ENCODE peak calls at places on chromosome 17, in six cellular contexts. A is PC-3; V is lower lobe of right lung; B is left ventricle myocardium inferior; G is A673; X is CD8-positive, alpha-beta memory T cell. F is an unnamed sample. For H3K4me1, the result is how much of the 10 kb centered on the place peaks cover.

GRCh38 chr17:38706625-38707298 is 1.7 kb downstream of the MLLT6 start:
- DNase-seq in A (no peak), V (no peak), B (no peak), G (no peak), X (no peak), F (no peak)

GRCh38 chr17:65594585-65594940 is 33.1 kb upstream of the AXIN2 start:
- DNase-seq in A (no peak), V (no peak), B (no peak), G (no peak), X (no peak), F (no peak)

GRCh38 chr17:19374136-19374535 is 4.2 kb upstream of the MAPK7 start:
- DNase-seq in A (no peak), V (no peak), B (no peak), G (no peak), X (no peak), F (no peak)

GRCh38 chr17:81926451-81927144 is 937 bp downstream of the MAFG start:
- DNase-seq in A (peak), V (peak), B (peak), G (peak), X (peak), F (peak)

GRCh38 chr17:83057793-83058477 is 21.5 kb upstream of the METRNL start:
- DNase-seq in A (no peak), V (no peak), B (peak), G (no peak), X (no peak), F (peak)

GRCh38 chr17:75506888-75507287 is 8.4 kb downstream of the CASKIN2 start:
- DNase-seq in A (no peak), V (peak), B (no peak), G (no peak), X (no peak), F (peak)

GRCh38 chr17:13086142-13086769 is 68.4 kb upstream of the ELAC2 start:
- DNase-seq in A (no peak), V (no peak), B (peak), G (no peak), X (no peak), F (no peak)

GRCh38 chr17:10814083-10814482 is 10.2 kb upstream of the TMEM238L start:
- DNase-seq in A (no peak), V (no peak), B (no peak), G (no peak), X (no peak), F (no peak)

GRCh38 chr17:43402567-43402966 is 3.8 kb downstream of the ARL4D start:
- DNase-seq in A (no peak), V (no peak), B (no peak), G (no peak), X (no peak), F (no peak)

GRCh38 chr17:78789149-78789662 is 7.1 kb upstream of the CYTH1 start:
- DNase-seq in A (no peak), V (no peak), B (no peak), G (peak), X (no peak), F (peak)

GRCh38 chr17:81829858-81830257 is 3.2 kb downstream of the MCRIP1 start:
- DNase-seq in A (no peak), V (no peak), B (no peak), G (no peak), X (no peak), F (no peak)

GRCh38 chr17:65593870-65594584 is 32.6 kb upstream of the AXIN2 start:
- DNase-seq in A (no peak), V (no peak), B (no peak), G (peak), X (no peak), F (no peak)

GRCh38 chr17:42670925-42671657 is 5.7 kb downstream of the PLEKHH3 start:
- DNase-seq in A (no peak), V (no peak), B (no peak), G (no peak), X (no peak), F (no peak)

GRCh38 chr17:81707725-81708646 is 4.1 kb upstream of the SLC25A10 start:
- DNase-seq in A (no peak), V (no peak), B (no peak), G (no peak), X (no peak), F (peak)

GRCh38 chr17:81249233-81250040 is 10.3 kb downstream of the NDUFAF8 start:
- DNase-seq in A (no peak), V (peak), B (no peak), G (no peak), X (no peak), F (no peak)

GRCh38 chr17:3679186-3680126 is 10.8 kb downstream of the EMC6 start:
- DNase-seq in A (no peak), V (no peak), B (no peak), G (no peak), X (no peak), F (no peak)

GRCh38 chr17:67784364-67785121 is 40.8 kb upstream of the BPTF start:
- DNase-seq in A (no peak), V (no peak), B (no peak), G (no peak), X (no peak), F (no peak)

GRCh38 chr17:5437721-5438317 is 1.1 kb downstream of the C1QBP start:
- DNase-seq in A (peak), V (no peak), B (no peak), G (no peak), X (no peak), F (no peak)

GRCh38 chr17:57819273-57819672 is 30.6 kb downstream of the MRPS23 start:
- DNase-seq in A (no peak), V (no peak), B (no peak), G (no peak), X (no peak), F (no peak)

GRCh38 chr17:39229274-39229913 is 3.6 kb upstream of the STAC2 start:
- DNase-seq in A (peak), V (no peak), B (no peak), G (no peak), X (no peak), F (no peak)

GRCh38 chr17:81667754-81668153 is 1.2 kb downstream of the CCDC137 start:
- DNase-seq in A (peak), V (no peak), B (no peak), G (peak), X (no peak), F (no peak)

GRCh38 chr17:8859029-8859803 is 8.3 kb downstream of the PIK3R6 start:
- DNase-seq in A (no peak), V (peak), B (no peak), G (no peak), X (no peak), F (no peak)

GRCh38 chr17:41654908-41655607 is 30.7 kb upstream of the KRT17 start:
- DNase-seq in A (no peak), V (no peak), B (no peak), G (no peak), X (no peak), F (peak)

GRCh38 chr17:48578616-48579560 is 738 bp upstream of the HOXB4 start:
- DNase-seq in A (no peak), V (no peak), B (no peak), G (no peak), X (no peak), F (no peak)

GRCh38 chr17:48026503-48027321 is 10.9 kb downstream of the COPZ2 start:
- DNase-seq in A (peak), V (peak), B (peak), G (peak), X (peak), F (peak)

GRCh38 chr17:2179615-2180295 is 123.8 kb downstream of the SMG6 start:
- DNase-seq in A (no peak), V (no peak), B (peak), G (peak), X (no peak), F (no peak)

GRCh38 chr17:15744885-15745284 is 12.8 kb downstream of the TBC1D26 start:
- DNase-seq in A (no peak), V (peak), B (no peak), G (no peak), X (no peak), F (no peak)

GRCh38 chr17:836154-836553 is 54.0 kb downstream of the MRM3 start:
- DNase-seq in A (no peak), V (no peak), B (no peak), G (no peak), X (no peak), F (no peak)

GRCh38 chr17:56672195-56672594 is 78.7 kb downstream of the NOG start:
- DNase-seq in A (no peak), V (no peak), B (no peak), G (no peak), X (no peak), F (no peak)

GRCh38 chr17:65231662-65232335 is 94.6 kb downstream of the RGS9 start:
- DNase-seq in A (peak), V (no peak), B (no peak), G (peak), X (no peak), F (no peak)

GRCh38 chr17:42361781-42362186 is 26.5 kb downstream of the STAT3 start:
- DNase-seq in A (no peak), V (no peak), B (no peak), G (no peak), X (no peak), F (no peak)

GRCh38 chr17:69047368-69048263 is 13.1 kb downstream of the ABCA9 start:
- DNase-seq in A (no peak), V (no peak), B (peak), G (no peak), X (no peak), F (no peak)

GRCh38 chr17:43212641-43213490 is 1.2 kb downstream of the TMEM106A start:
- DNase-seq in A (no peak), V (no peak), B (no peak), G (no peak), X (no peak), F (peak)

GRCh38 chr17:21353326-21354010 is 22.7 kb upstream of the KCNJ12 start:
- DNase-seq in A (no peak), V (peak), B (no peak), G (no peak), X (no peak), F (peak)

GRCh38 chr17:6654816-6655731 is 3.5 kb downstream of the C17orf100 start:
- DNase-seq in A (no peak), V (peak), B (no peak), G (no peak), X (no peak), F (peak)

GRCh38 chr17:27644586-27644985 is 13.6 kb downstream of the LGALS9 start:
- DNase-seq in A (no peak), V (no peak), B (peak), G (no peak), X (no peak), F (no peak)

GRCh38 chr17:68351395-68351794 is 60.1 kb downstream of the ARSG start:
- DNase-seq in A (peak), V (no peak), B (peak), G (peak), X (no peak), F (peak)

DNA sequence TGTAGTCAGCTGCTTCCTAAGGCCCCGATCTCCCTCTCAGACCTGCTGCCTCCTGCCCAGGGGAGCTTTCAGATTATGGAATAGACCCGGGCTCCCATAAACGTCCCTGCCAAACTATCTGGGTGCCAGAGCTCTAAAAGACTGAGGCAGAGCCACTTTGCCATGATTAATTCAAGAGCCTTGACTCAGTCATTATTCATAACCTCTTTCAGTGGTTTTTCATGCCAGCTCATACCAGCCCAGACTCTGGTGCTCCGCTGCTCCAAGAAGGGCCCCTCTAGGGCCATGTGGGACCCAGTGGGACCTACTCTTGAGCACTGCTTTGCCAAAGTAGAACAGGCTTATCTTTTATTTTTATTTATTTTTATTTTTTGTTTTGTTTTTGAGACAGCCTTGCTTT is 23.9 kb downstream of the DNAI2 start:
- DNase-seq in A (peak), V (no peak), B (no peak), G (no peak), X (no peak), F (no peak)
- H3K4me1 ChIP-seq in A (under half), V (under half), B (under half), G (under half), X (under half), F (under half)

GRCh38 chr17:40341808-40342574 is 22.5 kb downstream of the GJD3 start:
- DNase-seq in A (peak), V (peak), B (peak), G (no peak), X (no peak), F (peak)

GRCh38 chr17:40340327-40340726 is 24.2 kb downstream of the GJD3 start:
- DNase-seq in A (no peak), V (no peak), B (no peak), G (no peak), X (no peak), F (no peak)

GRCh38 chr17:40342575-40343058 is 21.9 kb downstream of the GJD3 start:
- DNase-seq in A (no peak), V (no peak), B (no peak), G (no peak), X (no peak), F (no peak)

GRCh38 chr17:40339068-40339699 is 25.4 kb downstream of the GJD3 start:
- DNase-seq in A (no peak), V (no peak), B (no peak), G (no peak), X (no peak), F (no peak)

DNA sequence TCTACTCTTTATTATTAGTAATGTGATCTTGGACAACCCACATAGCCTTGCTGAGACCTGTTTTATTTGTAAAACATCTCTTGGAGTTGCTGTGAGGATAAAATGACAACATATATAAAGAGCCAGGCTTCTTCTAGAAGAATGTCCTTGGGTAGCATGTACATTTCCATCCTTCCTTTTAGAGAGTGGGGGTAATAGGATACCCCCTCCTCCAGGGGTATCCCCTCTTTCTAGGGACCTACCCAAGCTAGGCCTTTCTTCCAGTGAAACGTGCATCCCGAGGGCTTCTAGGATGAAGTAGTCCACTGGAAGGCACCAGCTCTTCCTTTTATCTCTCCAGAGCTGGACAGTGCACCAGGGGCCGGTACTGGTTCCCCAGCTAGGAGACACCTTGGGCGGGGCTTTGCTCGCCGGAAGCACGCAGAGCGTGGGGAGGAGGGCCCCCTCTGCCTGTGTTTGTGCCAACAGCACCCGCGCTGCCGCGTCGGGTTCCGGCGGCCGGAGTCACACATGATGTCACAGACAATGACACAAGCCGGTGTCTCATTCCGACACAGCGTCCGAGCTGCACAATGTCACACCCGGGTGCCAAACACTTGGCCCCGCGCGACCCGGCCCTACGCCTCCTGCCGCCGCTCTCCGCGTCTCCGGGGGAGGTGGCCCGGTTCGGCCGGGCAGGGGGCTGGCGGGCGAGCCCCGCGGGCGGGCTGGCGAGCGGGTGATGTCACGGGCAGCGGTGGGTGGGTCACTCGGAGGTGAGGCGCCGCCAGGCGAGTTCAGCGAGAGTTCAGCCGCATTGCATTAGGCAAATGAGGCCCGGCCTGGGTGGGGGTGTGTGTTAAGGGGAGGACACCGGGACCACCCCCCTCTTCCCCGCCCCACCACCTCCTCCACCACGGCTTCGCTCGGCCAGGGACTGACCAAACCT is 23.4 kb downstream of the GJD3 start:
- DNase-seq in A (peak), V (peak), B (peak), G (no peak), X (peak), F (peak)
- H3K4me1 ChIP-seq in A (under half), V (half or more), B (half or more), G (under half), X (half or more), F (half or more)

GRCh38 chr17:44831270-44831770 is 1.2 kb upstream of the GJC1 start:
- DNase-seq in A (no peak), V (no peak), B (no peak), G (no peak), X (no peak), F (peak)

GRCh38 chr17:44828919-44829557 is 1.0 kb downstream of the GJC1 start:
- DNase-seq in A (peak), V (no peak), B (no peak), G (peak), X (no peak), F (no peak)

GRCh38 chr17:44827863-44828262 is 2.2 kb downstream of the GJC1 start:
- DNase-seq in A (no peak), V (no peak), B (no peak), G (no peak), X (no peak), F (no peak)

GRCh38 chr17:44830359-44831269 is 527 bp upstream of the GJC1 start:
- DNase-seq in A (peak), V (no peak), B (no peak), G (peak), X (no peak), F (peak)

DNA sequence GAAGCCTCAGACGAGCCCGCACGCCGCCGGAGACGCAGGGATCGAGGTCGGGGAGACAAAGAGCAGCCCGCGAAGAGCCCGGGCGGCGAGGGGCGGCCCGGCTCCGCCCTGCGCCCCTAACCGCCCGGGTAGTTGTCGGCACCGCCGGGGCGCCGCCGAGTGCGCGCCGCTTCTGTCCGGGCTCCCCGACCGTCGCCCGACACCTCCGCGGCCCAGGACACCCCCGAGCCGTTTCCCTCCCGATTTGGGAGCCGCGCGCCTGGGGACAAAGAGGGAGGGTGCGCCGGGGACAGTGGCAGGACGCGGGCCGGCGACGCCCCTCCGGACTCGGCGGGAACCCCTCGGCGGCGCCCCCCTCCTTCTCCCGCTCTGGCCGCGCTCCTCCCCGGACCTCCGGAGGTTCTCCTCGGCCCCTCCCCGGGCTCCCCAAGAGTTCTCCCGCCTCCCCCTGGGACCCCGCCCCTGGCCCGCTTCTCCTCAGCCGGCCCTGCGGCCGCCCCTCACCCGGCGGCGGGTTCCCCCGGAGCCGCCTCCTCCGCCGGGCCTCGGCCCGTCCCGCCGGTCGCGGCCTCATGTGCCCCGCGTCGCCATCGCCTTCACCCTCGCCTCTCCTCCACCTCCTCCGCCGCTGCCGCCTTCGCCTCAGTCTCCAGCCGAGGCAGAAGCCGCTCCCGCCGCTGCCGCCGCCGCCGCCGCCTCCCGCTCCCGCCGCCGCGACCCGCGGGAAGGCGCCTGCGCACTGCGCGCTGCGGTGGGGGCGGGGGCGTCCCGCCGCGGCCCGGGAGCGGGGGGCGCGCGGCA is at the start of gene GJC1:
- DNase-seq in A (peak), V (no peak), B (peak), G (peak), X (no peak), F (peak)
- H3K4me1 ChIP-seq in A (under half), V (under half), B (half or more), G (under half), X (under half), F (under half)

GRCh38 chr17:45063198-45063597 is 2.1 kb downstream of the NMT1 start:
- DNase-seq in A (no peak), V (no peak), B (no peak), G (no peak), X (no peak), F (no peak)
- H3K4me1 ChIP-seq in A (under half), V (half or more), B (half or more), G (under half), X (under half), F (half or more)

DNA sequence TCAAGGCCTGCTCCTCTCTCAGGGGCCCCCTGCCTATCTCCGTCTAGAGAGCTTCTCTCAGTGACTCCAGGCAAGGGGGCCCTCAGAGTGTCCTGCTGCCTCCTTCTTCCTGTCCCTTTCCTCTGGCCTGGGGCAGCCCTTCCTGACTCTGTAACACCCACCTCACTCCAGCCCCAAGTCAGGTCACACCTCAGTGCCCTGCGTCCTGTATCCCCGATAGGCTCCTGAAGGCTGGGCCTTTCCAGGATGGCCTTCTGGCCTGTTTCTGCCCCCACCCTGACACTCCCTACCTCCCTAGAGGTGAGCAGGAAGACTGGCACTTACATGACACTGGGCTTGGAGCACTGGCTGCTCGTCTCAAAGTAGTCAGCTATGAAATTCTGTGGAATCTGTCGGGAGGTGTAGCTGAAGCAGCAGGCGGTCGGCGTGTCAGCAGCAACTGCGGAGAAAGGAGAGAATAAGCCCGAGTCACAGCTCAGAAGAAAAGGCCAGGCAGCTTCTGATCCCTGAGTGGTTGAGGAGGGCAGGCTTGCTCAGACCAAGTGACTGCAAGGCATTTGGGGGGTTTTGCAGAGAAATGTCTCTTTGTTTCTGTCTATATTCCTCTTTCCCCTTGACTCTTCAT is 972 bp downstream of the CCL3L1 start:
- DNase-seq in A (no peak), V (no peak), B (no peak), G (no peak), X (no peak), F (no peak)
- H3K4me1 ChIP-seq in A (under half), V (under half), B (under half), G (under half), X (under half), F (under half)

F was measured in spleen.